ENCODE peak calls at places on chromosomes 1 and 21, in seven cellular contexts. A is esophagus squamous epithelium, U is cardiac muscle cell, B is H7, L is Karpas-422, D is heart right ventricle, S is psoas muscle. E is an unnamed sample. For H3K36me3 and H3K27me3, the result is how much of the 10 kb centered on the place peaks cover.

GRCh38 chr1:182331412-182331811 is 60.2 kb downstream of the GLUL start:
- DNase-seq in A (no peak), U (no peak), B (no peak), L (peak), D (no peak), S (no peak), E (no peak)

GRCh38 chr1:99869723-99870122 is 19.6 kb downstream of the AGL start:
- DNase-seq in A (no peak), U (no peak), B (no peak), L (no peak), D (no peak), S (no peak), E (no peak)

GRCh38 chr1:201495447-201496295 is 11.3 kb downstream of the CSRP1 start:
- DNase-seq in A (no peak), U (peak), B (no peak), L (no peak), D (peak), S (peak), E (peak)

GRCh38 chr1:243621973-243622372 is 228.1 kb downstream of the AKT3 start:
- DNase-seq in A (no peak), U (no peak), B (no peak), L (no peak), D (no peak), S (no peak), E (no peak)

GRCh38 chr21:37243961-37244360 is 23.2 kb downstream of the VPS26C start:
- DNase-seq in A (no peak), U (no peak), B (no peak), L (no peak), D (no peak), S (no peak), E (no peak)

GRCh38 chr1:62841587-62842169 is 57.7 kb downstream of the ATG4C start:
- DNase-seq in A (no peak), U (peak), B (peak), L (peak), D (peak), S (no peak), E (peak)

GRCh38 chr1:162141273-162142023 is 72.0 kb downstream of the NOS1AP start:
- DNase-seq in A (no peak), U (peak), B (no peak), L (no peak), D (no peak), S (no peak), E (no peak)

GRCh38 chr1:179229214-179230140 is at the start of gene ABL2:
- DNase-seq in A (no peak), U (peak), B (peak), L (peak), D (peak), S (peak), E (peak)

GRCh38 chr1:218080818-218081217 is 204.3 kb upstream of the RRP15 start:
- DNase-seq in A (no peak), U (no peak), B (no peak), L (no peak), D (no peak), S (no peak), E (no peak)

GRCh38 chr1:22108343-22109135 is 34.4 kb downstream of the WNT4 start:
- DNase-seq in A (no peak), U (peak), B (no peak), L (no peak), D (no peak), S (no peak), E (peak)

GRCh38 chr1:208326033-208326432 is 81.8 kb upstream of the PLXNA2 start:
- DNase-seq in A (no peak), U (no peak), B (no peak), L (no peak), D (no peak), S (no peak), E (no peak)

GRCh38 chr1:157968503-157968902 is 24.9 kb upstream of the KIRREL1 start:
- DNase-seq in A (no peak), U (peak), B (no peak), L (no peak), D (peak), S (peak), E (peak)

GRCh38 chr1:198101716-198102453 is 54.9 kb upstream of the NEK7 start:
- DNase-seq in A (no peak), U (no peak), B (no peak), L (no peak), D (no peak), S (no peak), E (no peak)

DNA sequence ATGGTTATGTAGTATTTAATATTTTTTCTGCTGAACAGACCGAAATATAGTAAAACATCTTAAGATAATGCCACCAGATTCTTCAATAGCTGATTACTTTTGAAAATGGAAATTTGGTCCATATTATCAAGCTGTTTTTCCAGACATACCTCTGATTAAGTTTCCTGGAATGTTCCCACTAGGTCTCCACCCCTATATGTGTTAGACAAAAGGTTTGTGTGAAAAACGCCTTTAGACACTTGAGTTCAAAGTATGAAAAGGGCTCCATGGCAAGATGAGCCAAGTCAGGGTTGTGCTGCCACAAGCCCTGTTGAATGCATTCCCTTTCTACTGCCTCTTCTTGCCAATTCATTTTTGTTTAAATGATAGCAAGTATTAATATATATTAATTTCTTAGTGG is 52.7 kb downstream of the ZBTB17 start:
- DNase-seq in A (no peak), U (peak), B (no peak), L (no peak), D (no peak), S (no peak), E (no peak)
- H3K36me3 ChIP-seq in A (under half), U (half or more), B (under half), L (under half), D (under half), S (half or more), E (under half)

GRCh38 chr1:2083666-2084065 is 33.5 kb downstream of the PRKCZ start:
- DNase-seq in A (no peak), U (no peak), B (no peak), L (no peak), D (no peak), S (no peak), E (no peak)
- H3K27me3 ChIP-seq in A (under half), U (under half), B (under half), L (under half), D (under half), S (under half), E (under half)

GRCh38 chr1:46617108-46617694 is 590 bp upstream of the MOB3C start:
- DNase-seq in A (no peak), U (no peak), B (no peak), L (no peak), D (no peak), S (no peak), E (no peak)
- H3K4me3 ChIP-seq in A (peak), U (peak), B (peak), L (peak), D (peak), S (peak), E (peak)

GRCh38 chr1:215584389-215584788 is 17.3 kb downstream of the KCTD3 start:
- DNase-seq in A (no peak), U (no peak), B (no peak), L (no peak), D (no peak), S (no peak), E (no peak)

GRCh38 chr1:215581896-215582295 is 14.8 kb downstream of the KCTD3 start:
- DNase-seq in A (no peak), U (no peak), B (no peak), L (no peak), D (no peak), S (no peak), E (no peak)

GRCh38 chr1:215583185-215583692 is 16.1 kb downstream of the KCTD3 start:
- DNase-seq in A (no peak), U (no peak), B (no peak), L (no peak), D (no peak), S (no peak), E (no peak)
- H3K36me3 ChIP-seq in A (under half), U (under half), B (under half), L (under half), D (under half), S (half or more), E (under half)

DNA sequence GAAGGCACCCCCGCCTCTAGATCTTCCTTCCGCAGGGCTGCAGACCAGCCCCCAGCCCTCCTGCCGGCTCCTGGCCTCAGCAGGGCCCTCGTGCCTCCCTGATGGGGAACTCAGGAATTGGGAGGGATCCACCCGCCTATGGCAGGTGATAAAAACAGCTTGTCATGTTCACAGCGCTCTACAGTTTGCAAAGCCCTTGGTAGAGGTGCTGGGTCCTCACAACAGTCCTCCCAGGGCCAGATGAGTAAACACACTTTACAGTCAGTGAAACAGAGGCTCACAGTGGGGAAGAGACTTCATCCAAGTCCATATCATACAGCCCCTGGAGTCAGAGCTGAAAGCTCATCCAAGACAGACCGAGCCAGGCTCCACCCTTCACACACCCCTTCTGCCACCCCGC is 97.0 kb upstream of the IFFO2 start:
- DNase-seq in A (no peak), U (no peak), B (peak), L (no peak), D (no peak), S (no peak), E (no peak)
- H3K27me3 ChIP-seq in A (half or more), U (under half), B (under half), L (under half), D (under half), S (under half), E (under half)

DNA sequence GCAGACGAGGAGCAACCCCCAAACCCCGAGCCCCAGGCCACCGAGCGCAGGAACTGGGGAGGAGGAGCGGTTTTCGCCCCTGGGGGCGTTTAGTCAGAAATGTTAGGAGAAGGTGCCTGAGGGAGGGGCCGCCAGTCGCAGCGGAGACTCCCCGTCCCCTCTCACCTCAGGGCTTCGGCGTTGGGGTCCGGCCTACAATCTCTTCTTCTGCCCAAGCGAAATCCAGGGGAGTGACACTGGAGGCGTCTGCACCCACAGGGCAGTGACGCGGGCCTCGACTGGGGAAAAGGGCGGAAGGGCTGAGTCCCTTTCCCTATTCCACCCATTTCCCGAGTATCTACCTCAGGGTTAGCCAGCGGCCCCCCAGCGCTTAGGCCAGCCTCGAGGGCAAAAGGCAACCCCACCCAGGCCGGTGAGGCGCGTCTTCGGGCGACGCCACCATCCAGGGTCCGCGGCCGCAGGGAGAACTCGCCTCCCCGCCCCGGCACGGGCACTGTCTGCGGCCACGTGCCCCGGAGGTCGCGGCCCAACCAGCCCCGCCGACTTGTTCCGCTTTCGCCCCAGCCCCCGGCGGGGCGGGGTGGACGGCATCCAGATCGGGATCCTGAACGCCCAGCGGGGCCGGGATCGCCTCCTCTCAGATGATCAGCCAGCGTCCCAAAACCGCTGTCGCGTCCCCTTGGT is 118.7 kb upstream of the BARHL2 start:
- DNase-seq in A (no peak), U (no peak), B (peak), L (no peak), D (peak), S (peak), E (no peak)
- H3K4me3 ChIP-seq in A (peak), U (peak), B (peak), L (no peak), D (peak), S (peak), E (no peak)

E was measured in BE2C.